ENCODE peak calls at places on chromosomes 4 and X, in four cellular contexts. O is C1 segment of cervical spinal cord, N is AG09319, Q is posterior vena cava. B is an unnamed sample.

GRCh38 chrX:12988797-12989196 is 13.9 kb downstream of the TMSB4X start:
- DNase-seq in O (no peak), Q (no peak), N (no peak), B (no peak)

GRCh38 chr4:121227254-121227867 is 63.2 kb upstream of the TNIP3 start:
- DNase-seq in O (no peak), Q (no peak), N (no peak), B (no peak)

GRCh38 chr4:20255251-20255586 is 3.5 kb downstream of the SLIT2 start:
- DNase-seq in N (no peak), Q (no peak), O (no peak), B (no peak)

GRCh38 chr4:156420557-156420956 is 466.9 kb upstream of the CTSO start:
- DNase-seq in O (no peak), Q (no peak), N (no peak), B (no peak)

GRCh38 chr4:112063260-112063659 is 82.0 kb upstream of the FAM241A start:
- DNase-seq in N (no peak), O (no peak), Q (no peak), B (no peak)

GRCh38 chr4:102734591-102735385 is 26.0 kb downstream of the MANBA start:
- DNase-seq in O (no peak), Q (no peak), N (no peak), B (no peak)

GRCh38 chr4:4869380-4869723 is 9.9 kb downstream of the MSX1 start:
- DNase-seq in Q (peak), N (no peak), O (no peak), B (no peak)

GRCh38 chrX:15947648-15948317 is 93.2 kb upstream of the AP1S2 start:
- DNase-seq in Q (no peak), O (no peak), N (no peak), B (no peak)

GRCh38 chr4:52984469-52984868 is 122.4 kb downstream of the RASL11B start:
- DNase-seq in Q (no peak), N (no peak), O (no peak), B (no peak)

GRCh38 chr4:123952530-123953274 is 556.1 kb downstream of the SPRY1 start:
- DNase-seq in Q (no peak), N (no peak), O (no peak), B (no peak)

GRCh38 chr4:71235321-71236206 is 103.3 kb upstream of the SLC4A4 start:
- DNase-seq in N (no peak), O (no peak), Q (no peak), B (no peak)

GRCh38 chr4:147498031-147498700 is 17.3 kb downstream of the EDNRA start:
- DNase-seq in Q (no peak), O (no peak), N (no peak), B (no peak)

GRCh38 chr4:146132445-146132844 is 43.1 kb upstream of the LSM6 start:
- DNase-seq in O (no peak), N (no peak), Q (no peak), B (peak)

GRCh38 chr4:48905363-48906015 is 1.1 kb downstream of the OCIAD2 start:
- DNase-seq in Q (no peak), O (no peak), N (no peak), B (no peak)

GRCh38 chr4:3476341-3476747 is 13.2 kb downstream of the DOK7 start:
- DNase-seq in O (no peak), Q (no peak), N (no peak), B (no peak)

GRCh38 chr4:33453916-33454315 is 2733.7 kb downstream of the PCDH7 start:
- DNase-seq in O (no peak), N (no peak), Q (no peak), B (no peak)

GRCh38 chrX:13087322-13088154 is 43.1 kb upstream of the FAM9C start:
- DNase-seq in Q (no peak), N (no peak), O (no peak), B (peak)

GRCh38 chr4:22483551-22483981 is 32.3 kb downstream of the ADGRA3 start:
- DNase-seq in Q (no peak), N (peak), O (no peak), B (no peak)

GRCh38 chrX:102835504-102836146 is 101.4 kb upstream of the RAB40AL start:
- DNase-seq in Q (no peak), N (no peak), O (no peak), B (no peak)

GRCh38 chrX:54710920-54711319 is 87.1 kb downstream of the ITIH6 start:
- DNase-seq in Q (no peak), N (no peak), O (no peak), B (no peak)

GRCh38 chr4:108693819-108694218 is 43.4 kb downstream of the OSTC start:
- DNase-seq in N (no peak), Q (no peak), O (no peak), B (no peak)

GRCh38 chr4:15291133-15291532 is 136.7 kb upstream of the C1QTNF7 start:
- DNase-seq in Q (no peak), O (no peak), N (no peak), B (no peak)

GRCh38 chrX:129077384-129077783 is 445.9 kb downstream of the SMARCA1 start:
- DNase-seq in Q (no peak), N (no peak), O (no peak), B (no peak)

GRCh38 chr4:121656269-121656641 is 40.5 kb downstream of the ANXA5 start:
- DNase-seq in Q (no peak), N (peak), O (peak), B (peak)

GRCh38 chr4:119227690-119228089 is 15.2 kb downstream of the USP53 start:
- DNase-seq in Q (no peak), N (no peak), O (no peak), B (no peak)

GRCh38 chr4:53622739-53623151 is 31.5 kb upstream of the LNX1 start:
- DNase-seq in N (peak), O (no peak), Q (no peak), B (no peak)

GRCh38 chrX:45070116-45071007 is 130.3 kb downstream of the DIPK2B start:
- DNase-seq in N (peak), Q (no peak), O (no peak), B (no peak)

GRCh38 chr4:39825741-39826231 is 127.8 kb downstream of the UBE2K start:
- DNase-seq in N (no peak), O (no peak), Q (no peak), B (no peak)

GRCh38 chr4:54543088-54543795 is 114.5 kb upstream of the KIT start:
- DNase-seq in O (no peak), N (no peak), Q (no peak), B (no peak)

GRCh38 chr4:141047228-141047884 is 85.9 kb downstream of the RNF150 start:
- DNase-seq in O (no peak), Q (no peak), N (no peak), B (no peak)

GRCh38 chrX:70434352-70434866 is 10.2 kb upstream of the DLG3 start:
- DNase-seq in Q (peak), N (peak), O (peak), B (peak)

GRCh38 chr4:39353478-39354177 is 12.5 kb downstream of the RFC1 start:
- DNase-seq in Q (no peak), N (no peak), O (no peak), B (no peak)

GRCh38 chrX:140066262-140066661 is 100.9 kb upstream of the CXorf66 start:
- DNase-seq in N (no peak), Q (no peak), O (no peak), B (no peak)